ENCODE peak calls at places on chromosomes 7 and 10, in four cellular contexts. E, K, Z and M are unnamed samples.

GRCh38 chr10:4391683-4392082 is 434.3 kb upstream of the AKR1E2 start:
- DNase-seq in E (no peak), K (no peak), Z (no peak), M (no peak)

GRCh38 chr7:142542938-142543337 is 206.3 kb upstream of the PRSS1 start:
- DNase-seq in E (no peak), K (no peak), Z (no peak), M (no peak)

GRCh38 chr7:22231806-22232205 is 125.1 kb downstream of the RAPGEF5 start:
- DNase-seq in E (no peak), K (no peak), Z (no peak), M (no peak)

GRCh38 chr7:154564676-154565075 is 438.2 kb downstream of the PAXIP1 start:
- DNase-seq in E (no peak), K (no peak), Z (no peak), M (no peak)

GRCh38 chr7:151313857-151314256 is 27.8 kb upstream of the NUB1 start:
- DNase-seq in E (no peak), K (no peak), Z (peak; percentile 89), M (no peak)

GRCh38 chr7:55070271-55070743 is 51.5 kb downstream of the EGFR start:
- DNase-seq in E (no peak), K (no peak), Z (no peak), M (no peak)

GRCh38 chr10:12829796-12830195 is 171.7 kb downstream of the CCDC3 start:
- DNase-seq in E (no peak), K (no peak), Z (no peak), M (no peak)

GRCh38 chr10:88754272-88754671 is 5.5 kb upstream of the LIPN start:
- DNase-seq in E (no peak), K (no peak), Z (no peak), M (no peak)

GRCh38 chr7:45104844-45105587 is 6.5 kb downstream of the TBRG4 start:
- DNase-seq in E (no peak), K (no peak), Z (no peak), M (no peak)

GRCh38 chr7:74324499-74325229 is 35.5 kb downstream of the CLIP2 start:
- DNase-seq in E (no peak), K (no peak), Z (no peak), M (no peak)

GRCh38 chr7:3300221-3300650 is 816 bp upstream of the SDK1 start:
- DNase-seq in E (no peak), K (no peak), Z (peak; percentile 75), M (no peak)

GRCh38 chr10:8416755-8417154 is 362.3 kb downstream of the GATA3 start:
- DNase-seq in E (no peak), K (no peak), Z (no peak), M (no peak)

GRCh38 chr10:43904831-43905230 is 256.1 kb upstream of the ZNF32 start:
- DNase-seq in E (no peak), K (no peak), Z (no peak), M (no peak)

GRCh38 chr7:101924171-101924570 is 106.7 kb downstream of the CUX1 start:
- DNase-seq in E (peak; percentile 14), K (no peak), Z (no peak), M (no peak)

GRCh38 chr10:118045842-118046490 is 775 bp downstream of the RAB11FIP2 start:
- DNase-seq in E (peak; percentile 17), K (peak; percentile 4), Z (peak; percentile 85), M (no peak)

GRCh38 chr10:89001428-89002072 is 11.0 kb downstream of the FAS start:
- DNase-seq in E (no peak), K (no peak), Z (no peak), M (no peak)

GRCh38 chr10:43214071-43214955 is 52.6 kb downstream of the RASGEF1A start:
- DNase-seq in E (no peak), K (no peak), Z (peak; percentile 34), M (no peak)

GRCh38 chr10:82221750-82222149 is 346.8 kb downstream of the NRG3 start:
- DNase-seq in E (no peak), K (no peak), Z (no peak), M (no peak)

GRCh38 chr10:71772832-71773220 is 494 bp downstream of the VSIR start:
- DNase-seq in E (no peak), K (no peak), Z (no peak), M (no peak)

GRCh38 chr7:112131016-112131415 is 75.2 kb downstream of the DOCK4 start:
- DNase-seq in E (no peak), K (no peak), Z (no peak), M (no peak)

GRCh38 chr10:50375051-50375452 is 123.7 kb upstream of the ASAH2 start:
- DNase-seq in E (no peak), K (no peak), Z (no peak), M (no peak)

GRCh38 chr7:139687980-139688632 is 89.7 kb downstream of the HIPK2 start:
- DNase-seq in E (no peak), K (no peak), Z (no peak), M (no peak)

GRCh38 chr7:519974-520458 is 370 bp upstream of the PDGFA start:
- DNase-seq in E (no peak), K (no peak), Z (peak; percentile 87), M (no peak)

GRCh38 chr7:42311195-42311594 is 74.2 kb upstream of the GLI3 start:
- DNase-seq in E (no peak), K (no peak), Z (no peak), M (no peak)

GRCh38 chr7:116340201-116340847 is 130.0 kb downstream of the TES start:
- DNase-seq in E (no peak), K (no peak), Z (no peak), M (no peak)

GRCh38 chr7:34486371-34486770 is 171.6 kb upstream of the NPSR1 start:
- DNase-seq in E (no peak), K (no peak), Z (no peak), M (no peak)

GRCh38 chr10:121138112-121138860 is 287.1 kb downstream of the WDR11 start:
- DNase-seq in E (no peak), K (no peak), Z (no peak), M (no peak)

GRCh38 chr7:1019789-1020610 is 24.3 kb upstream of the GPR146 start:
- DNase-seq in E (no peak), K (no peak), Z (peak; percentile 67), M (no peak)

GRCh38 chr10:119575506-119575905 is 21.3 kb downstream of the TIAL1 start:
- DNase-seq in E (no peak), K (no peak), Z (no peak), M (no peak)

GRCh38 chr7:46281071-46281470 is 360.0 kb upstream of the IGFBP3 start:
- DNase-seq in E (no peak), K (no peak), Z (no peak), M (no peak)

GRCh38 chr10:88672041-88672440 is 7.8 kb downstream of the LIPF start:
- DNase-seq in E (no peak), K (no peak), Z (no peak), M (no peak)

GRCh38 chr10:47031953-47032465 is 120.8 kb downstream of the PTPN20 start:
- DNase-seq in E (no peak), K (no peak), Z (no peak), M (no peak)

GRCh38 chr7:40890088-40890692 is 755.4 kb downstream of the SUGCT start:
- DNase-seq in E (no peak), K (no peak), Z (no peak), M (no peak)

GRCh38 chr7:64870656-64871055 is 32.4 kb upstream of the ZNF273 start:
- DNase-seq in E (no peak), K (no peak), Z (no peak), M (no peak)